ENCODE peak calls at places on chromosomes 3 and 15, in seven cellular contexts. A, J, Q, S, B, M and O are unnamed samples.

GRCh38 chr3:126355777-126356372 is 1.3 kb downstream of the KLF15 start:
- DNase-seq in A (peak; percentile 41), J (peak; percentile 98), Q (peak; percentile 78), S (peak; percentile 89), B (no peak), M (peak; percentile 49), O (peak; percentile 67)

GRCh38 chr3:120678331-120678845 is 3.7 kb downstream of the HGD start:
- DNase-seq in A (peak; percentile 33), J (peak; percentile 88), Q (peak; percentile 70), S (no peak), B (peak; percentile 69), M (peak; percentile 78), O (no peak)

GRCh38 chr15:50280271-50280670 is 14.7 kb upstream of the HDC start:
- DNase-seq in A (no peak), J (no peak), Q (no peak), S (no peak), B (no peak), M (peak; percentile 6), O (no peak)

GRCh38 chr3:186319988-186320387 is 42.0 kb downstream of the DGKG start:
- DNase-seq in A (no peak), J (no peak), Q (no peak), S (no peak), B (no peak), M (no peak), O (no peak)

GRCh38 chr3:197746801-197747237 is 2.9 kb upstream of the FYTTD1 start:
- DNase-seq in A (no peak), J (peak; percentile 14), Q (no peak), S (no peak), B (peak; percentile 42), M (no peak), O (no peak)

GRCh38 chr15:31091531-31091930 is 10.0 kb downstream of the TRPM1 start:
- DNase-seq in A (no peak), J (no peak), Q (peak; percentile 30), S (no peak), B (no peak), M (peak; percentile 79), O (no peak)

GRCh38 chr3:164679245-164679644 is 399.1 kb downstream of the SI start:
- DNase-seq in A (no peak), J (no peak), Q (no peak), S (no peak), B (no peak), M (no peak), O (no peak)

GRCh38 chr15:97815841-97816240 is 144.7 kb upstream of the ARRDC4 start:
- DNase-seq in A (no peak), J (no peak), Q (no peak), S (no peak), B (no peak), M (no peak), O (no peak)

GRCh38 chr3:133927543-133928066 is 31.9 kb upstream of the RAB6B start:
- DNase-seq in A (peak; percentile 91), J (peak; percentile 45), Q (no peak), S (peak; percentile 53), B (no peak), M (peak; percentile 15), O (peak; percentile 41)

GRCh38 chr3:185308126-185308754 is 54.4 kb upstream of the EHHADH start:
- DNase-seq in A (peak; percentile 54), J (peak; percentile 84), Q (peak; percentile 53), S (peak; percentile 78), B (peak; percentile 66), M (peak; percentile 60), O (peak; percentile 32)

GRCh38 chr3:24137958-24138875 is 193.1 kb downstream of the NR1D2 start:
- DNase-seq in A (no peak), J (no peak), Q (no peak), S (no peak), B (no peak), M (no peak), O (no peak)

GRCh38 chr3:193560870-193561269 is 6.2 kb upstream of the ATP13A4 start:
- DNase-seq in A (no peak), J (no peak), Q (no peak), S (no peak), B (no peak), M (no peak), O (no peak)

GRCh38 chr15:100133981-100134711 is 207.6 kb downstream of the ADAMTS17 start:
- DNase-seq in A (no peak), J (no peak), Q (no peak), S (no peak), B (no peak), M (no peak), O (no peak)

GRCh38 chr15:24945711-24946110 is 9.1 kb upstream of the SNRPN start:
- DNase-seq in A (no peak), J (no peak), Q (no peak), S (no peak), B (no peak), M (no peak), O (no peak)

GRCh38 chr3:46017720-46018119 is 9.6 kb downstream of the XCR1 start:
- DNase-seq in A (no peak), J (peak; percentile 34), Q (no peak), S (no peak), B (no peak), M (no peak), O (no peak)

GRCh38 chr15:32651229-32651837 is 9.8 kb downstream of the SCG5 start:
- DNase-seq in A (peak; percentile 81), J (peak; percentile 80), Q (peak; percentile 61), S (peak; percentile 70), B (peak; percentile 60), M (peak; percentile 69), O (no peak)

GRCh38 chr3:58570851-58571250 is 6.3 kb downstream of the FAM107A start:
- DNase-seq in A (no peak), J (no peak), Q (no peak), S (no peak), B (no peak), M (no peak), O (no peak)

GRCh38 chr3:190892328-190893011 is 30.0 kb upstream of the GMNC start:
- DNase-seq in A (no peak), J (no peak), Q (no peak), S (no peak), B (no peak), M (peak; percentile 78), O (no peak)

GRCh38 chr3:3196148-3196861 is 16.8 kb upstream of the CRBN start:
- DNase-seq in A (no peak), J (peak; percentile 12), Q (no peak), S (peak; percentile 30), B (peak; percentile 13), M (no peak), O (no peak)

GRCh38 chr15:78628227-78628626 is 7.4 kb upstream of the CHRNA3 start:
- DNase-seq in A (no peak), J (no peak), Q (no peak), S (no peak), B (no peak), M (no peak), O (no peak)
- TF ChIP-seq CTCF in A (no peak), J (no peak), Q (no peak), S (no peak), B (no peak), M (no peak), O (no peak)

GRCh38 chr3:151093905-151094304 is 8.4 kb downstream of the MED12L start:
- DNase-seq in A (peak; percentile 15), J (no peak), Q (no peak), S (no peak), B (no peak), M (no peak), O (no peak)
- TF ChIP-seq CTCF in A (no peak), J (no peak), Q (no peak), S (no peak), B (no peak), M (no peak), O (no peak)

GRCh38 chr15:91472316-91472756 is 372.3 kb downstream of the SV2B start:
- DNase-seq in A (no peak), J (no peak), Q (no peak), S (no peak), B (no peak), M (no peak), O (no peak)

GRCh38 chr15:91480426-91480825 is 373.1 kb upstream of the SLCO3A1 start:
- DNase-seq in A (no peak), J (no peak), Q (no peak), S (no peak), B (no peak), M (no peak), O (no peak)

GRCh38 chr15:91473894-91474293 is 373.8 kb downstream of the SV2B start:
- DNase-seq in A (no peak), J (no peak), Q (no peak), S (no peak), B (no peak), M (no peak), O (no peak)

GRCh38 chr15:91478717-91479191 is 374.8 kb upstream of the SLCO3A1 start:
- DNase-seq in A (no peak), J (no peak), Q (no peak), S (no peak), B (no peak), M (no peak), O (no peak)

DNA sequence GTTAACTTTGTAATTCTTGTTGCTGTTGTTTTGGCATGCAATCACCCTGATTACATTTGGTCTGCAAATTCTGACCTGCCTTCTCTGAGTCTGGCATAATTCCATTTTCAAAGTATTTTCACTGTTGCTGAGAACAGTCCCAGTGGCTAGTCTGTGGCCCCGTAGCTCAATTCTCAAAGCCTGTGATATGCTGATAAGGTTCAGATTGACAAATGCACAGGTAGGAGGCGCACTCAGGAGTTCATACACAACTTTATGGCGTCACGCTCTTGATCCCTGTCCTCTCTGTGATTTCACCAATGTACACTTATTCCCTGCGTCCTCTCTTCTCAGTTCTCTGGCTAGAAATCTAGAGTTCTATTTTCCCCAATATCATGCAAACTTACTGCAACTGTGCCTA is 376.6 kb upstream of the SLCO3A1 start:
- DNase-seq in A (no peak), J (no peak), Q (no peak), S (no peak), B (no peak), M (no peak), O (no peak)
- TF ChIP-seq CTCF in A (no peak), J (no peak), Q (no peak), S (no peak), B (no peak), M (no peak), O (no peak)

GRCh38 chr15:68784206-68784605 is 36.5 kb downstream of the ANP32A start:
- DNase-seq in A (no peak), J (no peak), Q (no peak), S (no peak), B (no peak), M (no peak), O (no peak)

GRCh38 chr15:68781209-68781608 is 39.5 kb downstream of the ANP32A start:
- DNase-seq in A (no peak), J (no peak), Q (no peak), S (no peak), B (no peak), M (no peak), O (no peak)

GRCh38 chr15:68781766-68782588 is 38.7 kb downstream of the ANP32A start:
- DNase-seq in A (no peak), J (no peak), Q (no peak), S (no peak), B (peak; percentile 95), M (no peak), O (no peak)

GRCh38 chr15:68783226-68784054 is 37.3 kb downstream of the ANP32A start:
- DNase-seq in A (peak; percentile 70), J (peak; percentile 22), Q (no peak), S (peak; percentile 77), B (peak; percentile 39), M (no peak), O (no peak)

GRCh38 chr15:68782589-68783161 is 38.0 kb downstream of the ANP32A start:
- DNase-seq in A (no peak), J (no peak), Q (no peak), S (no peak), B (no peak), M (no peak), O (no peak)
- TF ChIP-seq CTCF in A (no peak), J (no peak), Q (no peak), S (no peak), B (no peak), M (no peak), O (no peak)